ENCODE peak calls at places on chromosomes 13 and 19, in eight cellular contexts. I is non-pigmented ciliary epithelial cell; Q is NCI-H1092; H is cardiac muscle cell; T is T-helper 2 cell treated with Interferon-gamma antibody and Interleukin-4, amounts not matched to agents 5 μg/mL and 100 μg/mL, for 36 hours; V is progenitor cell of endocrine pancreas; J is hepatic stellate cell; M is NCI-H774. S is an unnamed sample.

GRCh38 chr13:78194904-78195639 is 276.4 kb upstream of the EDNRB start:
- DNase-seq in Q (no peak), H (no peak), V (no peak), J (peak), T (no peak), I (no peak), M (no peak), S (peak)

GRCh38 chr13:50156140-50156539 is 140.9 kb downstream of the KCNRG start:
- DNase-seq in T (no peak), J (no peak), V (no peak), I (peak), H (no peak), Q (no peak), M (no peak), S (peak)

GRCh38 chr19:1577090-1577928 is 9.2 kb upstream of the MEX3D start:
- DNase-seq in Q (peak), I (no peak), J (no peak), T (no peak), H (no peak), M (no peak), V (no peak), S (no peak)

GRCh38 chr13:99124695-99125334 is 75.8 kb upstream of the UBAC2 start:
- DNase-seq in Q (no peak), V (no peak), M (no peak), H (no peak), T (peak), J (peak), I (peak), S (peak)

GRCh38 chr19:18541992-18542935 is 1.1 kb downstream of the FKBP8 start:
- DNase-seq in V (no peak), T (no peak), H (peak), M (no peak), J (peak), Q (no peak), I (no peak), S (no peak)

GRCh38 chr13:80363890-80364503 is 23.1 kb upstream of the SPRY2 start:
- DNase-seq in J (peak), Q (peak), M (no peak), V (no peak), H (no peak), I (no peak), T (no peak), S (no peak)

GRCh38 chr13:93477238-93477637 is 250.6 kb downstream of the GPC6 start:
- DNase-seq in M (no peak), T (no peak), H (no peak), Q (no peak), I (no peak), V (no peak), J (no peak), S (no peak)

GRCh38 chr13:109510036-109510435 is 276.3 kb downstream of the IRS2 start:
- DNase-seq in H (no peak), I (no peak), V (no peak), J (no peak), Q (no peak), T (no peak), M (no peak), S (no peak)

GRCh38 chr13:40146586-40147240 is 491.3 kb downstream of the COG6 start:
- DNase-seq in I (no peak), T (peak), M (no peak), H (no peak), J (no peak), Q (no peak), V (no peak), S (no peak)

GRCh38 chr13:27421101-27421881 is 3.1 kb upstream of the GTF3A start:
- DNase-seq in T (no peak), M (no peak), J (no peak), I (no peak), Q (no peak), V (no peak), H (no peak), S (no peak)

GRCh38 chr13:111434578-111435159 is 114.2 kb downstream of the TEX29 start:
- DNase-seq in V (no peak), H (no peak), I (no peak), T (no peak), Q (no peak), M (no peak), J (no peak), S (no peak)

GRCh38 chr13:98484289-98485219 is 92.4 kb downstream of the STK24 start:
- DNase-seq in M (no peak), J (peak), H (peak), T (peak), V (peak), I (peak), Q (peak), S (peak)

GRCh38 chr19:42269518-42270345 is 680 bp downstream of the CIC start:
- DNase-seq in T (no peak), V (no peak), M (no peak), I (no peak), H (no peak), Q (no peak), J (no peak), S (no peak)

GRCh38 chr19:10929402-10929794 is 787 bp downstream of the TIMM29 start:
- DNase-seq in H (no peak), J (no peak), M (no peak), V (no peak), T (no peak), Q (no peak), I (no peak), S (no peak)

GRCh38 chr19:17681505-17682125 is 6.5 kb downstream of the UNC13A start:
- DNase-seq in I (no peak), Q (no peak), V (peak), J (peak), T (peak), M (no peak), H (peak), S (no peak)

GRCh38 chr19:1265611-1266115 is 3.5 kb upstream of the CIRBP start:
- DNase-seq in H (no peak), M (no peak), I (no peak), Q (no peak), V (no peak), T (peak), J (peak), S (no peak)

GRCh38 chr13:101433895-101434294 is 17.6 kb upstream of the NALCN start:
- DNase-seq in H (no peak), M (no peak), I (no peak), Q (no peak), J (no peak), V (no peak), T (no peak), S (no peak)

S was measured in kidney epithelial cell.